ENCODE peak calls at places on chromosomes 12 and 14, in seven cellular contexts. Q, D, G, T, Y, P and X are unnamed samples.

GRCh38 chr14:25537846-25538455 is 488.0 kb upstream of the STXBP6 start:
- DNase-seq in Q (peak; percentile 30), T (no peak), Y (no peak), G (peak; percentile 31), P (no peak), D (peak; percentile 66), X (peak; percentile 57)

GRCh38 chr14:41604793-41605534 is 1.7 kb upstream of the LRFN5 start:
- DNase-seq in D (peak; percentile 93), G (peak; percentile 70), P (peak; percentile 21), Q (no peak), Y (peak; percentile 43), T (peak; percentile 77), X (no peak)

GRCh38 chr12:69701821-69702220 is 2.7 kb upstream of the BEST3 start:
- DNase-seq in P (no peak), Q (no peak), Y (no peak), D (no peak), G (no peak), T (no peak), X (no peak)

GRCh38 chr14:56138987-56139386 is 20.8 kb downstream of the PELI2 start:
- DNase-seq in Q (no peak), G (no peak), T (no peak), P (no peak), D (peak; percentile 44), Y (no peak), X (no peak)

GRCh38 chr12:103326190-103326589 is 169.6 kb downstream of the C12orf42 start:
- DNase-seq in Y (no peak), T (no peak), Q (peak; percentile 33), P (no peak), D (peak; percentile 50), G (no peak), X (no peak)

GRCh38 chr12:131089526-131090253 is 136.0 kb downstream of the ADGRD1 start:
- DNase-seq in Y (peak; percentile 5), G (no peak), P (peak; percentile 6), T (peak; percentile 46), D (no peak), Q (no peak), X (peak; percentile 30)

GRCh38 chr12:104958946-104959841 is 1.1 kb upstream of the SLC41A2 start:
- DNase-seq in Q (peak; percentile 3), G (peak; percentile 63), D (no peak), P (no peak), Y (no peak), T (no peak), X (no peak)

GRCh38 chr14:88616697-88617096 is 53.9 kb downstream of the ZC3H14 start:
- DNase-seq in Y (no peak), T (no peak), D (no peak), P (no peak), Q (no peak), G (no peak), X (no peak)

GRCh38 chr12:66296171-66296683 is 6.1 kb upstream of the HELB start:
- DNase-seq in P (no peak), Q (no peak), D (no peak), Y (no peak), T (no peak), G (no peak), X (no peak)

GRCh38 chr12:55995366-55995765 is 1.7 kb upstream of the SUOX start:
- DNase-seq in Y (no peak), G (no peak), T (no peak), Q (no peak), P (no peak), D (no peak), X (no peak)

GRCh38 chr14:89422181-89422951 is 5.3 kb upstream of the FOXN3 start:
- DNase-seq in G (no peak), Q (no peak), Y (no peak), D (no peak), T (peak; percentile 41), P (no peak), X (peak; percentile 47)

GRCh38 chr12:29713729-29714128 is 70.0 kb downstream of the TMTC1 start:
- DNase-seq in P (no peak), D (no peak), Y (no peak), G (no peak), Q (no peak), T (no peak), X (no peak)

GRCh38 chr14:44531648-44532047 is 24.6 kb upstream of the FSCB start:
- DNase-seq in T (no peak), Y (no peak), D (no peak), G (no peak), P (no peak), Q (no peak), X (no peak)

GRCh38 chr14:69666112-69666511 is 54.7 kb downstream of the SUSD6 start:
- DNase-seq in G (no peak), T (no peak), Y (no peak), Q (no peak), P (no peak), D (no peak), X (no peak)

GRCh38 chr14:69670093-69670492 is 58.7 kb downstream of the SUSD6 start:
- DNase-seq in D (no peak), Y (no peak), T (no peak), G (no peak), Q (no peak), P (no peak), X (no peak)

GRCh38 chr14:69669375-69669774 is 58.0 kb downstream of the SUSD6 start:
- DNase-seq in P (no peak), G (no peak), D (no peak), T (no peak), Y (no peak), Q (no peak), X (no peak)

GRCh38 chr14:69666698-69667211 is 55.4 kb downstream of the SUSD6 start:
- DNase-seq in G (peak; percentile 61), Q (no peak), T (no peak), P (no peak), Y (no peak), D (no peak), X (no peak)

GRCh38 chr14:69667938-69668336 is 56.5 kb downstream of the SUSD6 start:
- DNase-seq in T (no peak), G (no peak), Q (peak; percentile 55), D (no peak), Y (no peak), P (no peak), X (no peak)
- H3K4me1 ChIP-seq in T (peaks cover 95% of the 10 kb centered on the region), G (peaks cover 85% of the 10 kb centered on the region), Q (peaks cover 98% of the 10 kb centered on the region), D (peaks cover 31% of the 10 kb centered on the region), Y (peaks cover 88% of the 10 kb centered on the region), P (peaks cover 20% of the 10 kb centered on the region), X (peaks cover 29% of the 10 kb centered on the region)

GRCh38 chr14:83991666-83992065 is 1538.3 kb upstream of the FLRT2 start:
- DNase-seq in D (no peak), P (no peak), Q (no peak), G (no peak), T (no peak), Y (no peak), X (no peak)

GRCh38 chr14:83994020-83994419 is 1535.9 kb upstream of the FLRT2 start:
- DNase-seq in G (no peak), Q (no peak), Y (no peak), D (no peak), P (no peak), T (no peak), X (no peak)

GRCh38 chr14:83988274-83988673 is 1541.7 kb upstream of the FLRT2 start:
- DNase-seq in P (no peak), D (no peak), T (no peak), Y (no peak), G (no peak), Q (no peak), X (no peak)

GRCh38 chr14:83993545-83993944 is 1536.4 kb upstream of the FLRT2 start:
- DNase-seq in Q (no peak), P (no peak), G (no peak), T (no peak), Y (no peak), D (no peak), X (no peak)

GRCh38 chr14:83992857-83993256 is 1537.1 kb upstream of the FLRT2 start:
- DNase-seq in P (no peak), Y (no peak), Q (no peak), T (no peak), G (no peak), D (no peak), X (no peak)
- H3K4me3 ChIP-seq in P (no peak overlapping the region), Y (no peak overlapping the region), Q (no peak overlapping the region), T (no peak overlapping the region), G (no peak overlapping the region), D (no peak overlapping the region), X (no peak overlapping the region)

GRCh38 chr14:99599440-99599839 is 4.6 kb downstream of the CCDC85C start:
- DNase-seq in Y (no peak), P (no peak), D (no peak), Q (no peak), T (no peak), G (no peak), X (no peak)

GRCh38 chr14:99601301-99601945 is 2.6 kb downstream of the CCDC85C start:
- DNase-seq in D (no peak), Q (no peak), T (peak; percentile 83), G (peak; percentile 70), Y (no peak), P (no peak), X (no peak)

GRCh38 chr14:99602054-99602787 is 1.8 kb downstream of the CCDC85C start:
- DNase-seq in D (peak; percentile 30), P (no peak), Q (no peak), G (no peak), Y (no peak), T (peak; percentile 81), X (no peak)

GRCh38 chr14:99598774-99599173 is 5.2 kb downstream of the CCDC85C start:
- DNase-seq in D (peak; percentile 87), P (no peak), Q (no peak), Y (no peak), G (no peak), T (no peak), X (peak; percentile 53)

DNA sequence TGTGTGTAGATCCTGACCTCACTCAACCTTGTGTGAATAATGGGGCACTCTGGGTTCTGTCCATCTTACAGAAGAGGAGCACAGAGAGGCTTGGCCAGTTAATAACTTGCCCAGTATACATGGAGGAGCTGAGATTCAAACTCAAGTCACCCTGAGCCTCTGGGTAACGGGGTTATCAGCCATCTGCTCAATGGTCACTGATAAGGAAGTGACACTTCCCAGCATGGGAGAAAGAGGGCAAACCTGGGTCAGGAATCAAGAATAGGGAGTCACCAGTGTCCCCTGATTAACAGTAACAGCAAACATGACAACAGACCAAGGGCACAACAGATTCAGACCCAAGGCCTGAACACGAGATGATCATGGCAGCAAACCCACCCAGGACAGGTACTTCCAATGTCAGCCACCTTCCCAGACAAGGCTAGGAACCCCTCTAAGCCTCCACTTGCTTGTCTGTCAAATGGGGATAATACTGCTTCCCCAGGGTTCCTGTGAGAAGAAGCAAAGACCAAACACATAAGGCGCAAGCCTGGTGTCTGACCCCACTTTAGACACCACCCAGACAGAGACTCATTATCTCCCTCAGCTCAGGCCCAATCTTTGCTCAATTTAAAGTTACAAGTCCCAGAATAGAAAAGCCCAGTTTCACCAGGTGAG is 3.6 kb downstream of the CCDC85C start:
- DNase-seq in D (no peak), P (no peak), Q (no peak), T (no peak), Y (no peak), G (peak; percentile 73), X (no peak)
- H3K4me1 ChIP-seq in D (peaks cover 42% of the 10 kb centered on the region), P (no peaks in the 10 kb centered on the region), Q (peaks cover 17% of the 10 kb centered on the region), T (peaks cover 84% of the 10 kb centered on the region), Y (peaks cover 73% of the 10 kb centered on the region), G (peaks cover 69% of the 10 kb centered on the region), X (peaks cover 59% of the 10 kb centered on the region)

DNA sequence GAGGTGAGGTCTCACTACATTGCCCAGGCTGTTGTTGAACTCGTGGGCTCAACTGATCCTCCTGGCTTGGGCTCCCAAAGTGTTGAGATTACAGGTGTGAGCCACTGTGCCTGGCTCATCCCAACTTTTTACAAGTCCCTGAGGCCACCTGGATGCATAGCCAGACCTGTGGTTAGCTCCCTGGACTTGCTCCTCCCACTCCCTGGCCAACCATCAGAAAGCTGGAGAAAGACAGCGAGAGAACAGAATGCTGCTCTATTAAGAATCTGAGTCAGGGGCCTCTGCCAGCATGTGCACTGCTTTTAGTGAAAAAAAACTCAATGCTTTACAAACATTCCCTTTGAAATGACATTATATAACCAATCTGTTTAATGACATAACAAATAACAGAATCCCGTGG is 78.2 kb downstream of the RBM19 start:
- DNase-seq in T (no peak), D (no peak), G (no peak), Q (no peak), P (no peak), Y (no peak), X (no peak)
- H3K4me3 ChIP-seq in T (no peak overlapping the region), D (no peak overlapping the region), G (no peak overlapping the region), Q (no peak overlapping the region), P (no peak overlapping the region), Y (no peak overlapping the region), X (no peak overlapping the region)